ENCODE peak calls at places on chromosome 21, in four cellular contexts. One of them, this sample, is unnamed.

GRCh38 chr21:29299046-29299905 is 554 bp downstream of the BACH1 start:
- DNase-seq in HepG2: peak
- DNase-seq in A549: peak
- DNase-seq in K562: peak
- DNase-seq in this sample: peak

GRCh38 chr21:29499734-29500343 is 201.1 kb downstream of the BACH1 start:
- DNase-seq in HepG2: peak
- DNase-seq in A549: peak
- DNase-seq in K562: peak
- DNase-seq in this sample: peak

GRCh38 chr21:17726047-17726446 is 93.1 kb downstream of the C21orf91 start:
- DNase-seq in HepG2: peak
- DNase-seq in A549: peak
- DNase-seq in K562: peak
- DNase-seq in this sample: no peak

GRCh38 chr21:44890338-44890931 is 16.9 kb upstream of the PTTG1IP start:
- DNase-seq in HepG2: no peak
- DNase-seq in A549: no peak
- DNase-seq in K562: no peak
- DNase-seq in this sample: no peak

GRCh38 chr21:46554431-46555224 is 50.3 kb downstream of the S100B start:
- DNase-seq in HepG2: no peak
- DNase-seq in A549: no peak
- DNase-seq in K562: no peak
- DNase-seq in this sample: no peak

GRCh38 chr21:41360072-41360821 is 1.6 kb upstream of the MX2 start:
- DNase-seq in HepG2: peak
- DNase-seq in A549: no peak
- DNase-seq in K562: no peak
- DNase-seq in this sample: peak

GRCh38 chr21:30839304-30839703 is 9.7 kb upstream of the KRTAP7-1 start:
- DNase-seq in HepG2: peak
- DNase-seq in A549: peak
- DNase-seq in K562: peak
- DNase-seq in this sample: peak

GRCh38 chr21:45502600-45502999 is 39.6 kb downstream of the SLC19A1 start:
- DNase-seq in HepG2: no peak
- DNase-seq in A549: no peak
- DNase-seq in K562: no peak
- DNase-seq in this sample: no peak

GRCh38 chr21:36681117-36681631 is 17.7 kb upstream of the SIM2 start:
- DNase-seq in HepG2: no peak
- DNase-seq in A549: no peak
- DNase-seq in K562: no peak
- DNase-seq in this sample: no peak

GRCh38 chr21:35737899-35738341 is 322.4 kb downstream of the SETD4 start:
- DNase-seq in HepG2: no peak
- DNase-seq in A549: no peak
- DNase-seq in K562: no peak
- DNase-seq in this sample: no peak

GRCh38 chr21:44896561-44897286 is 23.2 kb upstream of the PTTG1IP start:
- DNase-seq in HepG2: no peak
- DNase-seq in A549: no peak
- DNase-seq in K562: no peak
- DNase-seq in this sample: no peak

GRCh38 chr21:46159390-46159789 is 4.0 kb upstream of the FTCD start:
- DNase-seq in HepG2: no peak
- DNase-seq in A549: no peak
- DNase-seq in K562: no peak
- DNase-seq in this sample: no peak

GRCh38 chr21:46012154-46012553 is 30.6 kb downstream of the COL6A1 start:
- DNase-seq in HepG2: no peak
- DNase-seq in A549: no peak
- DNase-seq in K562: no peak
- DNase-seq in this sample: no peak

GRCh38 chr21:34979383-34979782 is 69.7 kb downstream of the RUNX1 start:
- DNase-seq in HepG2: no peak
- DNase-seq in A549: no peak
- DNase-seq in K562: no peak
- DNase-seq in this sample: no peak

GRCh38 chr21:28671549-28672195 is 321.0 kb downstream of the LTN1 start:
- DNase-seq in HepG2: no peak
- DNase-seq in A549: no peak
- DNase-seq in K562: no peak
- DNase-seq in this sample: no peak

GRCh38 chr21:21200103-21200938 is 202.1 kb downstream of the NCAM2 start:
- DNase-seq in HepG2: no peak
- DNase-seq in A549: peak
- DNase-seq in K562: peak
- DNase-seq in this sample: no peak

GRCh38 chr21:37257526-37257966 is 9.6 kb downstream of the VPS26C start:
- DNase-seq in HepG2: peak
- DNase-seq in A549: peak
- DNase-seq in K562: no peak
- DNase-seq in this sample: no peak

GRCh38 chr21:34022557-34023335 is 50.6 kb upstream of the MRPS6 start:
- DNase-seq in HepG2: no peak
- DNase-seq in A549: no peak
- DNase-seq in K562: no peak
- DNase-seq in this sample: no peak

GRCh38 chr21:36893581-36893980 is 72.9 kb downstream of the HLCS start:
- DNase-seq in HepG2: no peak
- DNase-seq in A549: no peak
- DNase-seq in K562: no peak
- DNase-seq in this sample: no peak

GRCh38 chr21:26120833-26121232 is 49.7 kb downstream of the APP start:
- DNase-seq in HepG2: no peak
- DNase-seq in A549: no peak
- DNase-seq in K562: no peak
- DNase-seq in this sample: peak

GRCh38 chr21:42424848-42425602 is 21.3 kb downstream of the UBASH3A start:
- DNase-seq in HepG2: no peak
- DNase-seq in A549: no peak
- DNase-seq in K562: no peak
- DNase-seq in this sample: no peak

GRCh38 chr21:8990326-8991087 is 1530.9 kb upstream of the TPTE start:
- DNase-seq in HepG2: peak
- DNase-seq in A549: no peak
- DNase-seq in K562: no peak
- DNase-seq in this sample: no peak

GRCh38 chr21:17921579-17922530 is 102.7 kb upstream of the C21orf91 start:
- DNase-seq in HepG2: no peak
- DNase-seq in A549: no peak
- DNase-seq in K562: no peak
- DNase-seq in this sample: no peak

GRCh38 chr21:30468912-30469812 is 11.0 kb downstream of the KRTAP19-1 start:
- DNase-seq in HepG2: no peak
- DNase-seq in A549: no peak
- DNase-seq in K562: no peak
- DNase-seq in this sample: no peak

GRCh38 chr21:42644223-42645208 is 8.9 kb upstream of the PDE9A start:
- DNase-seq in HepG2: no peak
- DNase-seq in A549: no peak
- DNase-seq in K562: no peak
- DNase-seq in this sample: no peak

GRCh38 chr21:36089946-36090345 is 20.1 kb downstream of the CBR1 start:
- DNase-seq in HepG2: no peak
- DNase-seq in A549: no peak
- DNase-seq in K562: no peak
- DNase-seq in this sample: no peak

GRCh38 chr21:46066843-46067331 is 31.0 kb upstream of the COL6A2 start:
- DNase-seq in HepG2: no peak
- DNase-seq in A549: no peak
- DNase-seq in K562: no peak
- DNase-seq in this sample: no peak

GRCh38 chr21:36684957-36685714 is 13.8 kb upstream of the SIM2 start:
- DNase-seq in HepG2: no peak
- DNase-seq in A549: no peak
- DNase-seq in K562: no peak
- DNase-seq in this sample: no peak

GRCh38 chr21:43311303-43311817 is 115.6 kb downstream of the SIK1 start:
- DNase-seq in HepG2: peak
- DNase-seq in A549: no peak
- DNase-seq in K562: no peak
- DNase-seq in this sample: no peak

GRCh38 chr21:34669149-34669879 is 520 bp downstream of the CLIC6 start:
- DNase-seq in HepG2: no peak
- DNase-seq in A549: no peak
- DNase-seq in K562: no peak
- DNase-seq in this sample: peak

GRCh38 chr21:39519835-39520234 is 68.1 kb downstream of the SH3BGR start:
- DNase-seq in HepG2: no peak
- DNase-seq in A549: no peak
- DNase-seq in K562: no peak
- DNase-seq in this sample: no peak

GRCh38 chr21:39523930-39524329 is 72.2 kb downstream of the SH3BGR start:
- DNase-seq in HepG2: no peak
- DNase-seq in A549: no peak
- DNase-seq in K562: no peak
- DNase-seq in this sample: no peak

GRCh38 chr21:39525601-39526000 is 73.8 kb downstream of the SH3BGR start:
- DNase-seq in HepG2: no peak
- DNase-seq in A549: no peak
- DNase-seq in K562: no peak
- DNase-seq in this sample: no peak

GRCh38 chr21:39525129-39525528 is 73.4 kb downstream of the SH3BGR start:
- DNase-seq in HepG2: no peak
- DNase-seq in A549: no peak
- DNase-seq in K562: no peak
- DNase-seq in this sample: no peak

DNA sequence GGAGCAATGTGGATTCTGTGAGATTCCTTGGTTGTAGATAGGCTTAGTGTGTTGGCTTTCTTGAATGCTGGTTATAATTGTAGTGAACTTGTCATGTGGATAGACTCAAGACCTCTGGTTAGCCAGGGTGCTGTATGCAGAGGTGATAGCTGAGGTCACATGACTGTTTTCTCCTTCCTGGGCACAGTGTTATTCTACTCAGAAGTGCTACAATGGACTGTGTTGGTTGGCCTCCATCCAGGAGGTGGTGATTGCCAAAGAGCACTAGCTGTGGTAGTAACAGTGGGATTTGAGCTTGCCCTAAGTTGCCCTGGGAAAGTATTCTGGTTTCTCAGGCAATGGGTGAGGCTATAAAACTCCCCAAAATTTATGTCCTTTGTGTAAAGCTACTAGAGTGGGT is 71.6 kb downstream of the SH3BGR start:
- DNase-seq in HepG2: no peak
- DNase-seq in A549: no peak
- DNase-seq in K562: no peak
- DNase-seq in this sample: no peak
- TF ChIP-seq ESRRA in HepG2: no peak
- TF ChIP-seq ESRRA in A549: no peak
- TF ChIP-seq ESRRA in K562: no peak
- TF ChIP-seq ESRRA in this sample: no peak

GRCh38 chr21:40049031-40049958 is 182.1 kb downstream of the PCP4 start:
- DNase-seq in HepG2: no peak
- DNase-seq in A549: no peak
- DNase-seq in K562: no peak
- DNase-seq in this sample: no peak
- TF ChIP-seq JUN in HepG2: no peak
- TF ChIP-seq JUN in A549: no peak
- TF ChIP-seq JUN in K562: no peak
- TF ChIP-seq JUN in this sample: no peak

GRCh38 chr21:32299695-32300094 is 1.0 kb downstream of the MRAP start:
- DNase-seq in HepG2: no peak
- DNase-seq in A549: no peak
- DNase-seq in K562: no peak
- DNase-seq in this sample: no peak

GRCh38 chr21:32298148-32298559 is 501 bp upstream of the MRAP start:
- DNase-seq in HepG2: no peak
- DNase-seq in A549: no peak
- DNase-seq in K562: no peak
- DNase-seq in this sample: no peak

GRCh38 chr21:32300117-32300681 is 1.5 kb downstream of the MRAP start:
- DNase-seq in HepG2: no peak
- DNase-seq in A549: no peak
- DNase-seq in K562: no peak
- DNase-seq in this sample: no peak

GRCh38 chr21:32297449-32297848 is 1.2 kb upstream of the MRAP start:
- DNase-seq in HepG2: no peak
- DNase-seq in A549: no peak
- DNase-seq in K562: no peak
- DNase-seq in this sample: no peak

GRCh38 chr21:32298658-32299081 is at the start of gene MRAP:
- DNase-seq in HepG2: no peak
- DNase-seq in A549: no peak
- DNase-seq in K562: peak
- DNase-seq in this sample: no peak
- TF ChIP-seq ESRRA in HepG2: no peak
- TF ChIP-seq ESRRA in A549: no peak
- TF ChIP-seq ESRRA in K562: no peak
- TF ChIP-seq ESRRA in this sample: no peak

GRCh38 chr21:14319805-14320204 is 63.1 kb downstream of the HSPA13 start:
- DNase-seq in HepG2: no peak
- DNase-seq in A549: no peak
- DNase-seq in K562: no peak
- DNase-seq in this sample: no peak

GRCh38 chr21:14318598-14318997 is 64.3 kb downstream of the HSPA13 start:
- DNase-seq in HepG2: no peak
- DNase-seq in A549: no peak
- DNase-seq in K562: no peak
- DNase-seq in this sample: no peak

GRCh38 chr21:14325575-14325974 is 57.4 kb downstream of the HSPA13 start:
- DNase-seq in HepG2: peak
- DNase-seq in A549: no peak
- DNase-seq in K562: no peak
- DNase-seq in this sample: no peak

GRCh38 chr21:14321042-14321441 is 61.9 kb downstream of the HSPA13 start:
- DNase-seq in HepG2: no peak
- DNase-seq in A549: no peak
- DNase-seq in K562: no peak
- DNase-seq in this sample: no peak
- TF ChIP-seq JUN in HepG2: no peak
- TF ChIP-seq JUN in A549: no peak
- TF ChIP-seq JUN in K562: no peak
- TF ChIP-seq JUN in this sample: no peak

This sample was measured in WTC11.